ENCODE peak calls at places on chromosome 3, in eight cellular contexts. W is T1000, K is germinal center, H is occipital lobe, A is upper lobe of left lung, Z is fibroblast of mammary gland, G is brain pericyte, N is AG08395. Y is an unnamed sample.

GRCh38 chr3:59726279-59726678 is 676.5 kb upstream of the CFAP20DC start:
- DNase-seq in G (no peak), A (no peak), Z (no peak), K (no peak), N (no peak), W (no peak), H (no peak), Y (no peak)

GRCh38 chr3:181403876-181404660 is 307.7 kb upstream of the SOX2 start:
- DNase-seq in N (no peak), K (no peak), Z (peak; percentile 4), A (no peak), H (no peak), G (no peak), W (no peak), Y (no peak)

GRCh38 chr3:55595420-55595819 is 108.3 kb upstream of the WNT5A start:
- DNase-seq in H (no peak), K (no peak), Z (no peak), W (no peak), A (no peak), N (no peak), G (no peak), Y (no peak)

GRCh38 chr3:9903238-9903624 is 583 bp downstream of the IL17RE start:
- DNase-seq in K (no peak), G (no peak), W (no peak), N (peak; percentile 69), Z (peak; percentile 60), H (no peak), A (no peak), Y (no peak)

GRCh38 chr3:33665294-33665693 is 52.8 kb downstream of the CLASP2 start:
- DNase-seq in K (no peak), N (no peak), W (no peak), H (no peak), G (no peak), Z (peak; percentile 52), A (no peak), Y (no peak)

GRCh38 chr3:147089286-147089685 is 317.1 kb downstream of the ZIC4 start:
- DNase-seq in Z (no peak), K (no peak), H (no peak), A (no peak), N (no peak), W (no peak), G (no peak), Y (peak; percentile 91)

GRCh38 chr3:24299801-24300626 is 194.6 kb downstream of the THRB start:
- DNase-seq in G (no peak), H (no peak), Z (peak; percentile 74), K (no peak), W (no peak), N (peak; percentile 70), A (no peak), Y (peak; percentile 14)

GRCh38 chr3:71450162-71450561 is 133.4 kb downstream of the FOXP1 start:
- DNase-seq in K (no peak), G (no peak), H (no peak), W (no peak), Z (no peak), A (no peak), N (no peak), Y (no peak)

GRCh38 chr3:39090922-39091321 is 16.5 kb downstream of the GORASP1 start:
- DNase-seq in Z (peak; percentile 46), A (no peak), K (no peak), W (no peak), G (no peak), N (no peak), H (no peak), Y (peak; percentile 57)

GRCh38 chr3:127688416-127689265 is 15.9 kb downstream of the ABTB1 start:
- DNase-seq in N (peak; percentile 49), H (peak; percentile 62), W (no peak), A (peak; percentile 20), K (no peak), G (peak; percentile 56), Z (peak; percentile 21), Y (peak; percentile 96)

GRCh38 chr3:125110016-125110875 is 54.4 kb upstream of the HEG1 start:
- DNase-seq in N (peak; percentile 85), G (no peak), Z (peak; percentile 99), H (no peak), K (no peak), A (no peak), W (peak; percentile 35), Y (peak; percentile 89)

GRCh38 chr3:49701388-49702077 is 12.2 kb downstream of the RNF123 start:
- DNase-seq in A (no peak), G (no peak), Z (no peak), N (peak; percentile 43), H (no peak), W (no peak), K (no peak), Y (no peak)

GRCh38 chr3:85780806-85781205 is 822.0 kb downstream of the CADM2 start:
- DNase-seq in N (no peak), A (no peak), H (no peak), W (no peak), G (no peak), K (no peak), Z (no peak), Y (no peak)

GRCh38 chr3:118108769-118109168 is 925.9 kb downstream of the IGSF11 start:
- DNase-seq in G (no peak), Z (no peak), A (no peak), N (no peak), W (no peak), K (no peak), H (no peak), Y (no peak)

GRCh38 chr3:155984791-155985417 is 114.5 kb downstream of the GMPS start:
- DNase-seq in G (no peak), K (no peak), Z (no peak), W (no peak), N (no peak), H (no peak), A (no peak), Y (no peak)

GRCh38 chr3:167318996-167319615 is 61.0 kb downstream of the ZBBX start:
- DNase-seq in A (no peak), N (no peak), K (no peak), W (no peak), H (no peak), G (no peak), Z (no peak), Y (no peak)

GRCh38 chr3:71926242-71926560 is 141.3 kb upstream of the PROK2 start:
- DNase-seq in K (peak; percentile 38), G (no peak), Z (peak; percentile 27), N (no peak), H (no peak), W (no peak), A (peak; percentile 46), Y (peak; percentile 3)

GRCh38 chr3:71117572-71118247 is 465.8 kb downstream of the FOXP1 start:
- DNase-seq in H (no peak), Z (peak; percentile 70), N (peak; percentile 9), G (no peak), A (no peak), W (no peak), K (peak; percentile 52), Y (peak; percentile 26)

GRCh38 chr3:89260721-89261120 is 153.3 kb downstream of the EPHA3 start:
- DNase-seq in W (no peak), K (no peak), G (no peak), H (no peak), Z (no peak), A (no peak), N (no peak), Y (peak; percentile 14)

GRCh38 chr3:65950340-65951326 is 88.1 kb downstream of the MAGI1 start:
- DNase-seq in W (no peak), K (no peak), N (no peak), G (no peak), A (no peak), Z (no peak), H (no peak), Y (no peak)

Y was measured in myocyte.